ENCODE peak calls at places on chromosome 9, in five cellular contexts. One of them, this sample, is unnamed.

GRCh38 chr9:83336696-83337095 is 201.5 kb downstream of the FRMD3 start:
- DNase-seq in fibroblast of pulmonary artery: no peak
- DNase-seq in sigmoid colon: no peak
- DNase-seq in kidney: no peak
- DNase-seq in cardiac muscle cell: no peak
- DNase-seq in this sample: no peak

GRCh38 chr9:2116073-2116472 is 100.9 kb downstream of the SMARCA2 start:
- DNase-seq in fibroblast of pulmonary artery: peak
- DNase-seq in sigmoid colon: no peak
- DNase-seq in cardiac muscle cell: peak
- DNase-seq in kidney: no peak
- DNase-seq in this sample: no peak

GRCh38 chr9:79570449-79571308 is 1.1 kb upstream of the TLE4 start:
- DNase-seq in sigmoid colon: peak
- DNase-seq in kidney: peak
- DNase-seq in cardiac muscle cell: peak
- DNase-seq in fibroblast of pulmonary artery: peak
- DNase-seq in this sample: peak

GRCh38 chr9:20683351-20684034 is 566 bp upstream of the FOCAD start:
- DNase-seq in kidney: no peak
- DNase-seq in fibroblast of pulmonary artery: peak
- DNase-seq in cardiac muscle cell: peak
- DNase-seq in sigmoid colon: peak
- DNase-seq in this sample: no peak

GRCh38 chr9:80407220-80407619 is 835.5 kb downstream of the TLE4 start:
- DNase-seq in kidney: no peak
- DNase-seq in fibroblast of pulmonary artery: no peak
- DNase-seq in cardiac muscle cell: no peak
- DNase-seq in sigmoid colon: no peak
- DNase-seq in this sample: no peak

GRCh38 chr9:74035786-74036185 is 461.3 kb upstream of the RORB start:
- DNase-seq in fibroblast of pulmonary artery: no peak
- DNase-seq in cardiac muscle cell: no peak
- DNase-seq in sigmoid colon: no peak
- DNase-seq in kidney: no peak
- DNase-seq in this sample: no peak

GRCh38 chr9:129198737-129199435 is 20.8 kb upstream of the IER5L start:
- DNase-seq in kidney: no peak
- DNase-seq in sigmoid colon: no peak
- DNase-seq in fibroblast of pulmonary artery: no peak
- DNase-seq in cardiac muscle cell: no peak
- DNase-seq in this sample: no peak

GRCh38 chr9:35907732-35908483 is 1.4 kb upstream of the SPAAR start:
- DNase-seq in fibroblast of pulmonary artery: peak
- DNase-seq in cardiac muscle cell: peak
- DNase-seq in sigmoid colon: peak
- DNase-seq in kidney: peak
- DNase-seq in this sample: no peak

GRCh38 chr9:72807765-72808445 is 144.9 kb downstream of the ALDH1A1 start:
- DNase-seq in cardiac muscle cell: peak
- DNase-seq in fibroblast of pulmonary artery: peak
- DNase-seq in kidney: no peak
- DNase-seq in sigmoid colon: no peak
- DNase-seq in this sample: no peak

GRCh38 chr9:135248721-135249120 is 161.3 kb downstream of the OLFM1 start:
- DNase-seq in kidney: peak
- DNase-seq in cardiac muscle cell: no peak
- DNase-seq in sigmoid colon: peak
- DNase-seq in fibroblast of pulmonary artery: no peak
- DNase-seq in this sample: peak

GRCh38 chr9:106052735-106053134 is 358.4 kb downstream of the TMEM38B start:
- DNase-seq in sigmoid colon: no peak
- DNase-seq in kidney: no peak
- DNase-seq in cardiac muscle cell: no peak
- DNase-seq in fibroblast of pulmonary artery: no peak
- DNase-seq in this sample: no peak

GRCh38 chr9:101650096-101650495 is 55.3 kb upstream of the PPP3R2 start:
- DNase-seq in sigmoid colon: no peak
- DNase-seq in kidney: no peak
- DNase-seq in cardiac muscle cell: no peak
- DNase-seq in fibroblast of pulmonary artery: no peak
- DNase-seq in this sample: no peak

GRCh38 chr9:5563886-5564285 is 53.6 kb downstream of the PDCD1LG2 start:
- DNase-seq in fibroblast of pulmonary artery: no peak
- DNase-seq in kidney: no peak
- DNase-seq in sigmoid colon: no peak
- DNase-seq in cardiac muscle cell: no peak
- DNase-seq in this sample: no peak

DNA sequence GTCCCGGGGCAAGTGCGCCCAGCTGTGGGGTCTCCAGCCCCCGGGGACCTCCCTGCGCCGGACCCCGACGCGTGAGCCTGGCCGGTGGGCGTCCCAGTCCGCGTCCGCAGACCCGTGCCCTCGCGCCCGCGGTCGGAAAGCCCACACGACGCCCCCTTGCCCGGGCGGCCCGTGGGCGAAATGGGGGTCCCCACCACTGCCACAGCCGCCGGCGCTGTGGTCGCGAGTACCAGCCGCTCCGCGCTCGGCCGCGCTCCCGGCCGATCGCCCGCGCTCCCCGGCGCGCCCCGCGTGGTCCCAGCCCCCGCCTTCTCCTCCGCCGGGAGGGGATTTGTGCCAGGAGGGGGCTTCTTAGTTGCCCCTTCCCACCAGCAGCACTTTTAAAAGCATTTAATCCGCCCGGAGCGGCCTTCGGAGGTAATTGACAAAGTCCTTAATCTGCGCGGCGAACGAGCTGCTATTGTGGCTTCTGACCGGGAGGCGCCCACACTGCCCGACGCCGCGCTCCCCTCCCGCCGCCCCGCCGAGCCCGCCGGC is 426 bp upstream of the FIBCD1 start:
- DNase-seq in kidney: no peak
- DNase-seq in fibroblast of pulmonary artery: no peak
- DNase-seq in sigmoid colon: no peak
- DNase-seq in cardiac muscle cell: no peak
- DNase-seq in this sample: no peak
- TF ChIP-seq CTCF in kidney: no peak
- TF ChIP-seq CTCF in fibroblast of pulmonary artery: no peak
- TF ChIP-seq CTCF in sigmoid colon: no peak
- TF ChIP-seq CTCF in cardiac muscle cell: no peak
- TF ChIP-seq CTCF in this sample: peak

DNA sequence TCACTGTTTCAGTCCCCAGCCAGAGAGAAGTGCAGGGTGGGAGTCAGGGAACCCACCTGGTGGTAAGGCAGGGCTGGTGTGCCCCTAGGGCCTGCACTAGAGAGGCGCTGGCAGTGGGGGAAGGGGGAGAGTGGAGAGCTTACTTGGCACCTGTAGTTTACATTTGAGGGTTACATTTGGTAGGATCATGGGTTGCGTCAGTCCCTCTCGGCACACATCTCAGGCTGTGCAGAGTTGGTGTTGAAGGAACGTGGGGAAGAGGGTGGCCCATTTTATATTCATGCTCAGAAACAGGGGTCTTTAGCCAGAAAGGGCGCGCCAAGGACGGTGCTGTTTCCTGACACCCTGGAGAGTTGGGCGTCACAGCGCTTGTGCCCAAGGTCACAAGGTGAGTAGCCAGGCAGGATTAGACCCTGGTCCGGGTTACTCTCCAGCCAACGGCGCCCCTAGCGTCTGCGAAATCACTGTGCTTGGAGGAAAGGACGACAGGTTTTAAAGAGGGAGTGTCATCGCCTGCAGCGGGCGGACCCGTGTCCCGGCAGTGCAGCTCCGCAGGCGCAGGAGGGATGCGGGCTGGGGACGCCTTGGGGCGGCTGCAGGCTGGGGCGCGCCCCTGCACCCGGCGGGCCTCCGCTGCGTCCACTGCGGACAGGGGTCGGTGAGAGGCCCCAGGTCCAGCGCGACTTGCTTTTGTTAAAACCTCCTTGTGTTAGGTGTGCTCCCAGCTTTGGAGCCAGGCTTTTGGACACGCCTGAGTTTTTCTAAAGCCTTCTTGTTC is 272.6 kb downstream of the FANCC start:
- DNase-seq in cardiac muscle cell: no peak
- DNase-seq in sigmoid colon: no peak
- DNase-seq in kidney: peak
- DNase-seq in fibroblast of pulmonary artery: no peak
- DNase-seq in this sample: no peak
- TF ChIP-seq CTCF in cardiac muscle cell: peak
- TF ChIP-seq CTCF in sigmoid colon: peak
- TF ChIP-seq CTCF in kidney: peak
- TF ChIP-seq CTCF in fibroblast of pulmonary artery: no peak
- TF ChIP-seq CTCF in this sample: peak

GRCh38 chr9:86279839-86280238 is 2.5 kb downstream of the ISCA1 start:
- DNase-seq in fibroblast of pulmonary artery: no peak
- DNase-seq in kidney: no peak
- DNase-seq in cardiac muscle cell: no peak
- DNase-seq in sigmoid colon: no peak
- DNase-seq in this sample: no peak

GRCh38 chr9:86277072-86277471 is 5.3 kb downstream of the ISCA1 start:
- DNase-seq in kidney: no peak
- DNase-seq in fibroblast of pulmonary artery: no peak
- DNase-seq in cardiac muscle cell: no peak
- DNase-seq in sigmoid colon: no peak
- DNase-seq in this sample: no peak

GRCh38 chr9:86272221-86272620 is 10.1 kb downstream of the ISCA1 start:
- DNase-seq in cardiac muscle cell: no peak
- DNase-seq in kidney: no peak
- DNase-seq in sigmoid colon: no peak
- DNase-seq in fibroblast of pulmonary artery: no peak
- DNase-seq in this sample: no peak

GRCh38 chr9:86274821-86275643 is 7.3 kb downstream of the ISCA1 start:
- DNase-seq in kidney: no peak
- DNase-seq in sigmoid colon: no peak
- DNase-seq in cardiac muscle cell: no peak
- DNase-seq in fibroblast of pulmonary artery: no peak
- DNase-seq in this sample: no peak

DNA sequence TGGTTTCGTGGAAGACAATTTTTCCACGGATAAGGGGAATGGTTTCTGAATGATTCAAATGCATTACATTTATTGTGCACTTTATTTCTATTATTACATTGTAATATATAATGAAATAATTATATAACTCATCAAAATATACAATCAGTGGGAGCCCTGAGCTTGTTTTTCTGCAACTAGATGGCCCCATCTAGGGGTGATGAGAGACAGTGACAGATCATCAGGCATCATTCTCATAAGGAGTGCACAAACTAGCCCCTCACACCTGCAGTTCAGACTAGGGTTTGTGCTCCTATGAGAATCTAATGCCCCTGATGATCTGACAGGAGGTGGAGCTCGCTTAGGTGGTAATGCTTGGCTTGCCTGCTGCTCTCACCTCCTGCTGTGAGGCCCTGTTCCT is 6.4 kb downstream of the ISCA1 start:
- DNase-seq in fibroblast of pulmonary artery: no peak
- DNase-seq in cardiac muscle cell: no peak
- DNase-seq in kidney: no peak
- DNase-seq in sigmoid colon: no peak
- DNase-seq in this sample: no peak
- TF ChIP-seq CTCF in fibroblast of pulmonary artery: peak
- TF ChIP-seq CTCF in cardiac muscle cell: peak
- TF ChIP-seq CTCF in kidney: no peak
- TF ChIP-seq CTCF in sigmoid colon: no peak
- TF ChIP-seq CTCF in this sample: peak

DNA sequence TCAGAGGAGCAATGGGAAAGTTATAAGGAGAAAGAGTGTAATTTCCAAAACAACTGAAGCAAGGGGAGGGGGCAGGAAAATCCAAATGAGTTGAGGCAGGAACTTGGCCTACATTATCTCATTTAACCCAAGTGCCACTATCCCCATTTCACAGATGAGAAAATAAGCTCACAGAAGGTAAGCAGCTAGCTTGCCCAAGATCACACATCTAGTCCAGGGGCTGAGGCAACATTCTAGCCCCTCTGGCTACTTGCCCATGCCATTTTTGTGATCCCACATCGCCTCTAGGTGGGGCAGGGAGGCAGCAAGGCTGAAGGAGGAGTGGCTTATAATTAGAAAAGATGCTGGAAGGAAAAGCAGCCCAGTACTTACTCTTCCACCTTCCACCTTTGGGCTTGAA is 2.6 kb upstream of the PSIP1 start:
- DNase-seq in sigmoid colon: no peak
- DNase-seq in cardiac muscle cell: peak
- DNase-seq in fibroblast of pulmonary artery: peak
- DNase-seq in kidney: no peak
- DNase-seq in this sample: no peak
- TF ChIP-seq CTCF in sigmoid colon: no peak
- TF ChIP-seq CTCF in cardiac muscle cell: peak
- TF ChIP-seq CTCF in fibroblast of pulmonary artery: peak
- TF ChIP-seq CTCF in kidney: no peak
- TF ChIP-seq CTCF in this sample: peak

GRCh38 chr9:128005938-128006337 is 25.1 kb upstream of the EEIG1 start:
- DNase-seq in cardiac muscle cell: peak
- DNase-seq in kidney: peak
- DNase-seq in sigmoid colon: peak
- DNase-seq in fibroblast of pulmonary artery: no peak
- DNase-seq in this sample: no peak
- TF ChIP-seq CTCF in cardiac muscle cell: no peak
- TF ChIP-seq CTCF in kidney: no peak
- TF ChIP-seq CTCF in sigmoid colon: no peak
- TF ChIP-seq CTCF in fibroblast of pulmonary artery: no peak
- TF ChIP-seq CTCF in this sample: no peak

DNA sequence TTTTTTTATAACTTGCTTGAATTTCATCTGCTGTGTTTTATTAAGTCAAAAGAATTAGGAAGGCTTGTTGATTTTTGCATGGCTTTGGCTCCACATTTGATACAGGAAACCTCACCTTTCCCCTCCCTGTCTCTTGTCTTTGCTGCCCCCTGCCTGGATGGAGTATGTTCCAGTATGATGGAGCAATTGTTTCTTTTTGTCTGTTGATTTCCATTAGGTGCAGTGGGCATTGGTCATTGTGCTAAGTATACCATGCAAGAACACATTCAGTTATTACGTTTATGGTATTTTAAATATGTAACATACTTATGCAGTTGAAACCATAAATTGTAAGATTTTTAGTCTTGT is 19.6 kb downstream of the TJP2 start:
- DNase-seq in sigmoid colon: no peak
- DNase-seq in kidney: no peak
- DNase-seq in fibroblast of pulmonary artery: no peak
- DNase-seq in cardiac muscle cell: no peak
- DNase-seq in this sample: no peak
- TF ChIP-seq CTCF in sigmoid colon: no peak
- TF ChIP-seq CTCF in kidney: no peak
- TF ChIP-seq CTCF in fibroblast of pulmonary artery: no peak
- TF ChIP-seq CTCF in cardiac muscle cell: no peak
- TF ChIP-seq CTCF in this sample: no peak

GRCh38 chr9:93262537-93263310 is 78.8 kb downstream of the WNK2 start:
- DNase-seq in sigmoid colon: peak
- DNase-seq in kidney: peak
- DNase-seq in fibroblast of pulmonary artery: no peak
- DNase-seq in cardiac muscle cell: no peak
- DNase-seq in this sample: no peak

GRCh38 chr9:93259490-93260289 is 75.8 kb downstream of the WNK2 start:
- DNase-seq in cardiac muscle cell: no peak
- DNase-seq in fibroblast of pulmonary artery: no peak
- DNase-seq in sigmoid colon: peak
- DNase-seq in kidney: peak
- DNase-seq in this sample: peak

GRCh38 chr9:93261735-93262523 is 78.0 kb downstream of the WNK2 start:
- DNase-seq in sigmoid colon: peak
- DNase-seq in kidney: peak
- DNase-seq in cardiac muscle cell: no peak
- DNase-seq in fibroblast of pulmonary artery: no peak
- DNase-seq in this sample: peak

GRCh38 chr9:93260290-93261066 is 76.5 kb downstream of the WNK2 start:
- DNase-seq in kidney: no peak
- DNase-seq in cardiac muscle cell: no peak
- DNase-seq in fibroblast of pulmonary artery: no peak
- DNase-seq in sigmoid colon: peak
- DNase-seq in this sample: no peak

GRCh38 chr9:93261281-93261680 is 77.3 kb downstream of the WNK2 start:
- DNase-seq in sigmoid colon: peak
- DNase-seq in kidney: no peak
- DNase-seq in fibroblast of pulmonary artery: no peak
- DNase-seq in cardiac muscle cell: no peak
- DNase-seq in this sample: no peak
- TF ChIP-seq CTCF in sigmoid colon: no peak
- TF ChIP-seq CTCF in kidney: no peak
- TF ChIP-seq CTCF in fibroblast of pulmonary artery: no peak
- TF ChIP-seq CTCF in cardiac muscle cell: no peak
- TF ChIP-seq CTCF in this sample: no peak